ENCODE peak calls at places on chromosomes 13 and 19, in four cellular contexts. One of them, this sample, is unnamed. For H3K36me3, the result is how much of the 10 kb centered on the place peaks cover.

GRCh38 chr13:94329754-94330551 is 149.5 kb downstream of the DCT start:
- DNase-seq in CD8-positive, alpha-beta memory T cell: no peak
- DNase-seq in IMR-90: peak
- DNase-seq in left lung: no peak
- DNase-seq in this sample: no peak

GRCh38 chr13:73090116-73090811 is 31.5 kb downstream of the KLF5 start:
- DNase-seq in CD8-positive, alpha-beta memory T cell: no peak
- DNase-seq in IMR-90: peak
- DNase-seq in left lung: peak
- DNase-seq in this sample: no peak

GRCh38 chr13:105139380-105140285 is 1395.8 kb downstream of the EFNB2 start:
- DNase-seq in CD8-positive, alpha-beta memory T cell: peak
- DNase-seq in IMR-90: peak
- DNase-seq in left lung: peak
- DNase-seq in this sample: peak

GRCh38 chr19:42132030-42132628 is at the start of gene POU2F2:
- DNase-seq in CD8-positive, alpha-beta memory T cell: peak
- DNase-seq in IMR-90: no peak
- DNase-seq in left lung: peak
- DNase-seq in this sample: peak

GRCh38 chr19:18317998-18318800 is 4.7 kb downstream of the LSM4 start:
- DNase-seq in CD8-positive, alpha-beta memory T cell: peak
- DNase-seq in IMR-90: no peak
- DNase-seq in left lung: peak
- DNase-seq in this sample: peak

GRCh38 chr19:29858000-29858596 is 46.3 kb downstream of the CCNE1 start:
- DNase-seq in CD8-positive, alpha-beta memory T cell: peak
- DNase-seq in IMR-90: no peak
- DNase-seq in left lung: no peak
- DNase-seq in this sample: no peak

GRCh38 chr13:40598599-40598998 is 67.8 kb downstream of the FOXO1 start:
- DNase-seq in CD8-positive, alpha-beta memory T cell: no peak
- DNase-seq in IMR-90: no peak
- DNase-seq in left lung: no peak
- DNase-seq in this sample: no peak

GRCh38 chr13:24943136-24943535 is 152.8 kb upstream of the PABPC3 start:
- DNase-seq in CD8-positive, alpha-beta memory T cell: no peak
- DNase-seq in IMR-90: no peak
- DNase-seq in left lung: no peak
- DNase-seq in this sample: no peak

GRCh38 chr13:46947425-46948191 is 50.8 kb upstream of the HTR2A start:
- DNase-seq in CD8-positive, alpha-beta memory T cell: no peak
- DNase-seq in IMR-90: no peak
- DNase-seq in left lung: no peak
- DNase-seq in this sample: no peak

GRCh38 chr19:10191347-10191746 is 3.4 kb downstream of the DNMT1 start:
- DNase-seq in CD8-positive, alpha-beta memory T cell: no peak
- DNase-seq in IMR-90: peak
- DNase-seq in left lung: no peak
- DNase-seq in this sample: no peak

GRCh38 chr13:85631801-85632200 is 167.4 kb downstream of the SLITRK6 start:
- DNase-seq in CD8-positive, alpha-beta memory T cell: no peak
- DNase-seq in IMR-90: peak
- DNase-seq in left lung: no peak
- DNase-seq in this sample: no peak

GRCh38 chr13:40077396-40078027 is 422.1 kb downstream of the COG6 start:
- DNase-seq in CD8-positive, alpha-beta memory T cell: no peak
- DNase-seq in IMR-90: no peak
- DNase-seq in left lung: no peak
- DNase-seq in this sample: no peak

GRCh38 chr13:57629821-57630235 is 1.7 kb upstream of the PCDH17 start:
- DNase-seq in CD8-positive, alpha-beta memory T cell: no peak
- DNase-seq in IMR-90: peak
- DNase-seq in left lung: peak
- DNase-seq in this sample: peak

GRCh38 chr19:20453424-20453938 is 112.1 kb downstream of the ZNF737 start:
- DNase-seq in CD8-positive, alpha-beta memory T cell: no peak
- DNase-seq in IMR-90: no peak
- DNase-seq in left lung: no peak
- DNase-seq in this sample: no peak

DNA sequence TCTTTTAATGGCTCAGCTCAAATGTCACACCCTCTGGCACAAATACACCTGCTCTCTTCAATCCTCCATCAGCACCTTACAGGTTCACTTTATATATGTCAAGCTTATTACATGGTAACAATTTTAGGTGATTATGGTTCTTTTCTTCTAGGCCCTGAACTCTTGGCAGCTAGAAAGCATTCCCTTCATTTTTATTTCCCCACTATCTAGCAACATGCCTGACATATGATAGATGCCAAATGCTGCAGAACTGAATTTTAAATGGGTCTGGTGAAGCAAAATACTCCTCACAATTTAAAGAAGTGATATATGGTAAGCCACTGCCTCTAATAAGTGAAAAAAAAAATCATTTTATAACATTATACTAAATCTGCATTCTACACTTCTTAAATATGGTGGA is 95.2 kb downstream of the USP12 start:
- DNase-seq in CD8-positive, alpha-beta memory T cell: no peak
- DNase-seq in IMR-90: peak
- DNase-seq in left lung: no peak
- DNase-seq in this sample: no peak
- H3K36me3 ChIP-seq in CD8-positive, alpha-beta memory T cell: under half
- H3K36me3 ChIP-seq in IMR-90: under half
- H3K36me3 ChIP-seq in left lung: under half
- H3K36me3 ChIP-seq in this sample: under half

DNA sequence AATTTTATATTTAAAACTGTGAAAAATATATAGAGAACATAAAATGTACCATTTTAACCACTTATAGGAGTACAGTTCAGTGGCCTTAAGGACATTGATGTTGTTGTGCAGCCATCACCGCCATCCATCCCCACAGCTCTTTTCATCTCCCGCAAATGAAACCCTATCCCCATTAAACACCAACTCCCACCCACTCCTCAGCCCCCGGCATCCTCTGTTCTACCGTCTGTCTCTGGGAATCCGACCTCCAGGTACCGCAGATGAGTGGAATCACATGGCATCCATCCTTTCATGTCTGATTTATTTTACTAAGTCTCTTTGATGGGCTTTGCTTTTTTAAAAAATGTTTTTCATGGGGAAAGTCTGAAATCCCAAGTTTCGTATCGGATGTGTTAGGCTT is 23.8 kb upstream of the SMIM17 start:
- DNase-seq in CD8-positive, alpha-beta memory T cell: no peak
- DNase-seq in IMR-90: no peak
- DNase-seq in left lung: no peak
- DNase-seq in this sample: no peak
- H3K36me3 ChIP-seq in CD8-positive, alpha-beta memory T cell: under half
- H3K36me3 ChIP-seq in IMR-90: under half
- H3K36me3 ChIP-seq in left lung: under half
- H3K36me3 ChIP-seq in this sample: under half

GRCh38 chr13:45402641-45403040 is 15.5 kb downstream of the SLC25A30 start:
- DNase-seq in CD8-positive, alpha-beta memory T cell: no peak
- DNase-seq in IMR-90: no peak
- DNase-seq in left lung: no peak
- DNase-seq in this sample: no peak
- H3K36me3 ChIP-seq in CD8-positive, alpha-beta memory T cell: under half
- H3K36me3 ChIP-seq in IMR-90: under half
- H3K36me3 ChIP-seq in left lung: under half
- H3K36me3 ChIP-seq in this sample: under half

GRCh38 chr19:51703655-51704515 is 10.8 kb downstream of the SPACA6 start:
- DNase-seq in CD8-positive, alpha-beta memory T cell: peak
- DNase-seq in IMR-90: peak
- DNase-seq in left lung: peak
- DNase-seq in this sample: peak
- H3K36me3 ChIP-seq in CD8-positive, alpha-beta memory T cell: under half
- H3K36me3 ChIP-seq in IMR-90: half or more
- H3K36me3 ChIP-seq in left lung: under half
- H3K36me3 ChIP-seq in this sample: under half

GRCh38 chr19:48868196-48868886 is at the start of gene PLEKHA4:
- DNase-seq in CD8-positive, alpha-beta memory T cell: no peak
- DNase-seq in IMR-90: peak
- DNase-seq in left lung: peak
- DNase-seq in this sample: no peak

GRCh38 chr19:48867119-48867921 is 1.1 kb downstream of the PLEKHA4 start:
- DNase-seq in CD8-positive, alpha-beta memory T cell: no peak
- DNase-seq in IMR-90: no peak
- DNase-seq in left lung: no peak
- DNase-seq in this sample: no peak

GRCh38 chr19:48867922-48868195 is 558 bp downstream of the PLEKHA4 start:
- DNase-seq in CD8-positive, alpha-beta memory T cell: no peak
- DNase-seq in IMR-90: no peak
- DNase-seq in left lung: no peak
- DNase-seq in this sample: no peak

GRCh38 chr19:48872182-48872883 is at the start of gene PPP1R15A:
- DNase-seq in CD8-positive, alpha-beta memory T cell: peak
- DNase-seq in IMR-90: peak
- DNase-seq in left lung: peak
- DNase-seq in this sample: peak

DNA sequence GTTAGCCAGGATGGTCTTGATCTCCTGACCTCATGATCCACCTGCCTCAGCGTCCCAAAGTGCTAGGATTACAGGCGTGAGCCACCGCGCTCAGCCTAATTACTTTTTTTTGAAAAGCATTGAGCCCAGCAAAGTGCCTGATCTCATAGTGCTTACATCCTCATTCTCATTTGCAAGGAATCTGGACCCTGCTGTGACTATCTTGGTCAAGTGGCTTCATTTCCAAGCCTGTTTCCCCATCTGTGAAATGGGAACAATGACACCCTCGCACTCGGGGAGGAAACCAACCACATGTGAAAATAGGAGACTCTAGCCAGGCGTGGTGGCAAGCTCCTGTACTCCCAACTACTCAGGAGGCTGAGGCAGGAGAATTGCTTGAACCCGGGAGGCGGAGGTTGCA is 1.6 kb upstream of the PLEKHA4 start:
- DNase-seq in CD8-positive, alpha-beta memory T cell: no peak
- DNase-seq in IMR-90: no peak
- DNase-seq in left lung: no peak
- DNase-seq in this sample: no peak
- H3K36me3 ChIP-seq in CD8-positive, alpha-beta memory T cell: under half
- H3K36me3 ChIP-seq in IMR-90: under half
- H3K36me3 ChIP-seq in left lung: under half
- H3K36me3 ChIP-seq in this sample: under half

This sample was measured in CD8-positive, alpha-beta T cell.